ENCODE peak calls at places on chromosomes 13 and 19, in six cellular contexts. R is A549, J is HEK293T, A is IMR-90, P is K562, Y is GM12878. K is an unnamed sample.

GRCh38 chr19:45103625-45104319 is 10.8 kb downstream of the PPP1R37 start:
- DNase-seq in R (no peak), J (no peak), A (no peak), P (no peak), Y (no peak), K (peak)

GRCh38 chr19:42424712-42425131 is 2.5 kb downstream of the LIPE start:
- DNase-seq in R (no peak), J (no peak), A (no peak), P (peak), Y (no peak), K (peak)

GRCh38 chr13:26047040-26047439 is 4.8 kb downstream of the SHISA2 start:
- DNase-seq in R (no peak), J (no peak), A (no peak), P (no peak), Y (no peak), K (no peak)

GRCh38 chr19:17323973-17324327 is 10.7 kb downstream of the ANO8 start:
- DNase-seq in R (no peak), J (no peak), A (no peak), P (no peak), Y (no peak), K (no peak)

GRCh38 chr19:45496349-45496953 is 396 bp downstream of the RTN2 start:
- DNase-seq in R (no peak), J (peak), A (no peak), P (peak), Y (no peak), K (no peak)

GRCh38 chr19:6719992-6720368 is 470 bp downstream of the C3 start:
- DNase-seq in R (no peak), J (no peak), A (no peak), P (no peak), Y (no peak), K (no peak)

GRCh38 chr19:45125360-45125759 is 32.4 kb downstream of the PPP1R37 start:
- DNase-seq in R (no peak), J (no peak), A (no peak), P (no peak), Y (no peak), K (no peak)

GRCh38 chr19:58330458-58330857 is 3.7 kb downstream of the ZSCAN22 start:
- DNase-seq in R (peak), J (no peak), A (peak), P (peak), Y (no peak), K (no peak)

GRCh38 chr13:108993346-108993745 is 363.9 kb downstream of the MYO16 start:
- DNase-seq in R (no peak), J (no peak), A (peak), P (no peak), Y (no peak), K (no peak)

GRCh38 chr13:46761866-46762265 is 35.1 kb downstream of the ESD start:
- DNase-seq in R (no peak), J (no peak), A (no peak), P (no peak), Y (no peak), K (no peak)

GRCh38 chr13:74243637-74244526 is 109.7 kb upstream of the KLF12 start:
- DNase-seq in R (no peak), J (no peak), A (peak), P (no peak), Y (no peak), K (no peak)

GRCh38 chr19:18123819-18124218 is 26.2 kb downstream of the MAST3 start:
- DNase-seq in R (no peak), J (no peak), A (no peak), P (no peak), Y (no peak), K (no peak)

GRCh38 chr13:105116966-105117365 is 1418.5 kb downstream of the EFNB2 start:
- DNase-seq in R (no peak), J (no peak), A (no peak), P (no peak), Y (no peak), K (no peak)

GRCh38 chr19:13953021-13953531 is 767 bp downstream of the DCAF15 start:
- DNase-seq in R (peak), J (no peak), A (peak), P (peak), Y (no peak), K (no peak)

GRCh38 chr19:1825909-1826556 is 14.0 kb upstream of the ATP8B3 start:
- DNase-seq in R (peak), J (peak), A (peak), P (peak), Y (no peak), K (peak)

GRCh38 chr13:53074119-53074518 is 45.5 kb downstream of the OLFM4 start:
- DNase-seq in R (no peak), J (no peak), A (no peak), P (no peak), Y (no peak), K (no peak)

GRCh38 chr13:23766939-23767338 is 122.3 kb downstream of the MIPEP start:
- DNase-seq in R (no peak), J (no peak), A (no peak), P (no peak), Y (no peak), K (no peak)

GRCh38 chr13:28161370-28161769 is 23.0 kb downstream of the PAN3 start:
- DNase-seq in R (no peak), J (no peak), A (peak), P (peak), Y (no peak), K (peak)

GRCh38 chr13:106139407-106139806 is 396.1 kb downstream of the EFNB2 start:
- DNase-seq in R (no peak), J (no peak), A (peak), P (no peak), Y (no peak), K (no peak)

GRCh38 chr19:43313711-43314495 is 39.6 kb upstream of the CD177 start:
- DNase-seq in R (no peak), J (no peak), A (no peak), P (no peak), Y (no peak), K (no peak)

GRCh38 chr13:48304132-48304876 is 753 bp downstream of the RB1 start:
- DNase-seq in R (peak), J (peak), A (peak), P (peak), Y (peak), K (peak)

GRCh38 chr13:95535243-95535642 is 17.3 kb upstream of the CLDN10 start:
- DNase-seq in R (peak), J (no peak), A (peak), P (peak), Y (no peak), K (peak)

GRCh38 chr13:93758575-93758974 is 532.0 kb downstream of the GPC6 start:
- DNase-seq in R (no peak), J (no peak), A (peak), P (no peak), Y (no peak), K (peak)

GRCh38 chr19:6233051-6233826 is 46.5 kb downstream of the MLLT1 start:
- DNase-seq in R (no peak), J (no peak), A (peak), P (no peak), Y (no peak), K (no peak)

GRCh38 chr13:32316030-32316344 is 679 bp downstream of the BRCA2 start:
- DNase-seq in R (no peak), J (no peak), A (no peak), P (no peak), Y (peak), K (no peak)

GRCh38 chr19:7992575-7992974 is 12.9 kb downstream of the ELAVL1 start:
- DNase-seq in R (no peak), J (no peak), A (no peak), P (no peak), Y (no peak), K (no peak)

GRCh38 chr19:389246-389934 is 19.6 kb downstream of the C2CD4C start:
- DNase-seq in R (no peak), J (no peak), A (no peak), P (no peak), Y (no peak), K (no peak)

GRCh38 chr19:35459414-35460082 is 11.5 kb downstream of the FFAR2 start:
- DNase-seq in R (no peak), J (no peak), A (no peak), P (no peak), Y (no peak), K (peak)

GRCh38 chr19:35458821-35459391 is 10.8 kb downstream of the FFAR2 start:
- DNase-seq in R (no peak), J (no peak), A (no peak), P (no peak), Y (peak), K (peak)

GRCh38 chr19:35461050-35461449 is 13.0 kb downstream of the FFAR2 start:
- DNase-seq in R (no peak), J (no peak), A (no peak), P (no peak), Y (no peak), K (no peak)

GRCh38 chr19:35462476-35462953 is 14.5 kb downstream of the FFAR2 start:
- DNase-seq in R (no peak), J (no peak), A (no peak), P (no peak), Y (peak), K (no peak)

DNA sequence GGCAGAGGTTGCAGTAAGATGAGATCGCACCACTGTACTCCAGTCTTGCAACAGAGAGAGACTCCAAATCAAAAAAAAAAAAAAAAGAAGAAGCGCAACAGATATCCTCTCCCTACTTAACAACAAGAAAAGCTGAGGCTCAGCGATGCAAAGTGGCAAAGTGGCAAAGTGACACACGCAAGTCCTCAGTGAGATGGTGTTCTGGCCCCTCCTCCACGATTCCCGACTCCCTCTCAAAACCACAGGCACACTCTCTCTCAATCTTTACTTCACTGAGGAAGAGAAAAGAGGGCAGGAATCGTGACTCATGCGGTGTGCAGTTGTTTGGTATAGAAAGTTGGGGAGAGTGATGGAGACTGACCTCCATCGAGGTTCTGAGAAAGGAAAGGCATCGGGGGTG is 12.6 kb downstream of the FFAR2 start:
- DNase-seq in R (no peak), J (no peak), A (no peak), P (no peak), Y (no peak), K (no peak)
- TF ChIP-seq BHLHE40 in R (no peak), J (no peak), A (no peak), P (peak), Y (peak), K (no peak)

GRCh38 chr19:40588110-40588854 is 11.6 kb downstream of the SHKBP1 start:
- DNase-seq in R (no peak), J (no peak), A (no peak), P (no peak), Y (no peak), K (no peak)
- TF ChIP-seq BHLHE40 in R (no peak), J (no peak), A (no peak), P (no peak), Y (no peak), K (no peak)

GRCh38 chr19:11692127-11692790 is 46.5 kb downstream of the ZNF823 start:
- DNase-seq in R (no peak), J (no peak), A (no peak), P (no peak), Y (no peak), K (peak)

GRCh38 chr19:11693505-11694499 is 44.9 kb downstream of the ZNF823 start:
- DNase-seq in R (no peak), J (peak), A (peak), P (peak), Y (no peak), K (peak)

GRCh38 chr19:11697284-11697855 is 41.4 kb downstream of the ZNF823 start:
- DNase-seq in R (no peak), J (no peak), A (no peak), P (no peak), Y (no peak), K (no peak)

GRCh38 chr19:11698231-11698630 is 40.5 kb downstream of the ZNF823 start:
- DNase-seq in R (no peak), J (no peak), A (no peak), P (no peak), Y (no peak), K (no peak)

GRCh38 chr19:11694533-11695439 is 44.0 kb downstream of the ZNF823 start:
- DNase-seq in R (no peak), J (peak), A (peak), P (peak), Y (peak), K (peak)
- TF ChIP-seq BHLHE40 in R (no peak), J (no peak), A (no peak), P (peak), Y (no peak), K (no peak)

GRCh38 chr13:37148501-37148900 is 43.0 kb upstream of the CSNK1A1L start:
- DNase-seq in R (no peak), J (no peak), A (no peak), P (no peak), Y (no peak), K (no peak)
- TF ChIP-seq BHLHE40 in R (no peak), J (no peak), A (no peak), P (no peak), Y (no peak), K (no peak)

GRCh38 chr19:52786078-52786463 is 520 bp downstream of the ZNF600 start:
- DNase-seq in R (no peak), J (no peak), A (no peak), P (peak), Y (no peak), K (no peak)
- TF ChIP-seq BHLHE40 in R (no peak), J (no peak), A (no peak), P (no peak), Y (no peak), K (no peak)

GRCh38 chr19:15902254-15902653 is 4.4 kb upstream of the CYP4F2 start:
- DNase-seq in R (no peak), J (no peak), A (no peak), P (no peak), Y (no peak), K (no peak)
- TF ChIP-seq BHLHE40 in R (no peak), J (no peak), A (no peak), P (no peak), Y (no peak), K (no peak)

DNA sequence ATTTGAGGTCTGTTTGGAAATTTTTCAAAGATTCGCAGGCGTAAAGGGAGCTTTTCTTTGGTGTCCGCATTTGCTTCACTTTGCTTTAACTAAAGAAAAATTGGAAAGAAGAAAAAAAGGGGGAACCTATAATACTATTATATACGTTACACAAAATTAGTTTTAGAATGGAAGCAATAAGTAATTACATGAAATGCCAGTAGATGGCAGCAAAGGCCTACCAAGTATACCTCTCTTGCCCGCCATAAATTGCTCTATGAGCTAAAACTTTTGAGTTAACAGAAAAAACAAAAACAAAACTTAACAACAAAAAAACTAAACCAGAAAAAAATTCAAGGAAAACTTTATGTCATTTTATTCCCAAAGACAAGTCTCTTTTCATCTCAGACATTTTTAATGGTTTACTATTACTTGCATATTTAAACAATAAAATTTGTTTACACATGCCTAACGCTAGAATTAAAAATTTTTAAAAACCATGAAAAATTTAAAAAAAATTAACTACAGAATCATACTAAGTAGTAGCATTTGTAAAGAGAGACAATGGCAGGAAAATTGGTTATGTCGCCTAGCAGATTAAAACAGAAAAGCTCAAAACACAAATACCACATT is 271.4 kb downstream of the NALCN start:
- DNase-seq in R (no peak), J (no peak), A (peak), P (peak), Y (peak), K (peak)
- TF ChIP-seq BHLHE40 in R (no peak), J (no peak), A (no peak), P (no peak), Y (no peak), K (no peak)

DNA sequence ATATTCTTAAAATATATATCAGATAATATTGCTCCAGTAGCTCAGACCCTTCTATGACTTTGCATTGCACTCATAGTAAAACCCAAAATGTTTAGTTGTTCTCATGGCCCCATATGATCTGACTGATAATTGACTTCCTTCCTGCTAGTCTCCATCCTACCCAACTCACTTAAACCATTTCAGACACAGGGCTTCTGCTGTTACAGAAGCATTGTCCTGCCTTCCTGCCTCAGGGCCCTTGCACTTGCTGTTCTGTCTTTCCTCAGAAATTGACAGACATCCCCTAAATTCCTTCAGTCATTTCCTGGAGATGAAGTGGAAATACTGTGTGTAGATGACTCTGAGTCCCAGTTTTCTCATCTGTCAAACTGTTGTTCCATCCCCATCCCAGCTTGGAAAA is 19.7 kb downstream of the FBXL12 start:
- DNase-seq in R (no peak), J (no peak), A (no peak), P (no peak), Y (no peak), K (no peak)
- TF ChIP-seq BHLHE40 in R (no peak), J (no peak), A (no peak), P (no peak), Y (no peak), K (no peak)

GRCh38 chr13:72205773-72206172 is 338.8 kb upstream of the DACH1 start:
- DNase-seq in R (no peak), J (no peak), A (no peak), P (no peak), Y (no peak), K (no peak)

GRCh38 chr13:72204291-72204690 is 337.3 kb upstream of the DACH1 start:
- DNase-seq in R (no peak), J (no peak), A (no peak), P (no peak), Y (no peak), K (no peak)

DNA sequence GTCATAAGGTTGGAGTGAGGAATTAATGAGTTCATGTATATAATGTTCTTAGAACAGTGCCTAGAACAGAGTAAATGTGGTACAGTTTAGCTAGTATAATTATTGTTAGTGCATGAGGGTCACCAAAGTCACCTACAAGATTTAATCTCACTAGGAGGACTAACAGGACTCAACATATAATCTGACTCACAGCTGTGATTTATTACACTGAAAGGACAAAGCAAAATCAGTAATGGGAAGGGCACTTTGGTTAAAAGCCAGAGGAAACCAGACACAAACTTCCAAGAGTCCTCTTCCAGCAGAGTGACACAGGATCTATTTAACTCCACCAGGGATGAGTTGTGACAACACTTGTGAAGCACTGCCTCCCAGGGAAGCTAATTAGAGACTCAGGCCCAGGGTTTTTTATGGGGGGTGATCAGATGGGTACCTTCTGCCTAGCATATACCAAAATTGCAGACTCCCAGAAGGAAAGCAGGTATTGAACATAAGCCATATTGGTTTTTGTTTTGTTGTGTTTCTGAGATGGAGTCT is 341.2 kb upstream of the DACH1 start:
- DNase-seq in R (no peak), J (no peak), A (no peak), P (no peak), Y (no peak), K (no peak)
- TF ChIP-seq BHLHE40 in R (no peak), J (no peak), A (no peak), P (no peak), Y (no peak), K (no peak)

GRCh38 chr19:49125025-49125731 is 5.8 kb downstream of the PPFIA3 start:
- DNase-seq in R (no peak), J (no peak), A (no peak), P (no peak), Y (no peak), K (peak)
- TF ChIP-seq BHLHE40 in R (no peak), J (no peak), A (no peak), P (no peak), Y (no peak), K (no peak)